ENCODE peak calls at places on chromosome 16, in eight cellular contexts. P, A, L, K, E, S, Y and U are unnamed samples.

GRCh38 chr16:1188781-1189189 is 35.9 kb downstream of the CACNA1H start:
- DNase-seq in P (peak; percentile 75), A (no peak), L (peak; percentile 51), K (peak; percentile 79), E (no peak), S (no peak), Y (no peak), U (no peak)

GRCh38 chr16:78761427-78761826 is 662.0 kb downstream of the WWOX start:
- DNase-seq in P (no peak), A (no peak), L (no peak), K (no peak), E (no peak), S (no peak), Y (no peak), U (no peak)

GRCh38 chr16:47779201-47780016 is 318.3 kb downstream of the PHKB start:
- DNase-seq in P (no peak), A (no peak), L (peak; percentile 22), K (no peak), E (no peak), S (no peak), Y (no peak), U (no peak)

GRCh38 chr16:67928561-67929364 is 2.9 kb downstream of the CTRL start:
- DNase-seq in P (peak; percentile 85), A (peak; percentile 74), L (peak; percentile 85), K (peak; percentile 69), E (peak; percentile 85), S (peak; percentile 63), Y (peak; percentile 17), U (peak; percentile 82)

GRCh38 chr16:30457743-30458560 is 12.3 kb upstream of the SEPHS2 start:
- DNase-seq in P (no peak), A (no peak), L (no peak), K (no peak), E (no peak), S (no peak), Y (no peak), U (no peak)

GRCh38 chr16:88012360-88012759 is 61.1 kb downstream of the BANP start:
- DNase-seq in P (peak; percentile 32), A (no peak), L (no peak), K (no peak), E (no peak), S (no peak), Y (no peak), U (no peak)

GRCh38 chr16:67173808-67174705 is 3.7 kb downstream of the NOL3 start:
- DNase-seq in P (peak; percentile 86), A (peak; percentile 78), L (peak; percentile 92), K (peak; percentile 86), E (peak; percentile 88), S (no peak), Y (peak; percentile 46), U (peak; percentile 73)

GRCh38 chr16:81889896-81890634 is 111.0 kb downstream of the PLCG2 start:
- DNase-seq in P (no peak), A (peak; percentile 26), L (peak; percentile 78), K (no peak), E (peak; percentile 22), S (peak; percentile 27), Y (no peak), U (peak; percentile 76)

GRCh38 chr16:557463-558297 is 2.5 kb upstream of the PRR35 start:
- DNase-seq in P (no peak), A (no peak), L (no peak), K (no peak), E (no peak), S (no peak), Y (no peak), U (no peak)

GRCh38 chr16:46733319-46733830 is 14.8 kb downstream of the MYLK3 start:
- DNase-seq in P (no peak), A (no peak), L (no peak), K (no peak), E (no peak), S (no peak), Y (no peak), U (no peak)

GRCh38 chr16:6016530-6017184 is 919.1 kb upstream of the EEF2KMT start:
- DNase-seq in P (no peak), A (no peak), L (peak; percentile 11), K (no peak), E (no peak), S (no peak), Y (no peak), U (peak; percentile 4)